ENCODE peak calls at places on chromosomes 13 and 19, in five cellular contexts. One of them, this sample, is unnamed.

GRCh38 chr19:17091758-17092333 is 16.3 kb downstream of the MYO9B start:
- DNase-seq in breast epithelium: no peak
- DNase-seq in prostate gland: no peak
- DNase-seq in GM23338: no peak
- DNase-seq in esophagus muscularis mucosa: no peak
- DNase-seq in this sample: peak; percentile 54

GRCh38 chr19:16073481-16073880 is 2.8 kb upstream of the TPM4 start:
- DNase-seq in GM23338: no peak
- DNase-seq in breast epithelium: peak; percentile 23
- DNase-seq in esophagus muscularis mucosa: no peak
- DNase-seq in prostate gland: no peak
- DNase-seq in this sample: peak; percentile 12

GRCh38 chr13:43360196-43360595 is 336.8 kb downstream of the DNAJC15 start:
- DNase-seq in breast epithelium: no peak
- DNase-seq in esophagus muscularis mucosa: no peak
- DNase-seq in prostate gland: no peak
- DNase-seq in GM23338: no peak
- DNase-seq in this sample: no peak

GRCh38 chr19:14054721-14055120 is 7.2 kb downstream of the PALM3 start:
- DNase-seq in GM23338: no peak
- DNase-seq in breast epithelium: no peak
- DNase-seq in esophagus muscularis mucosa: peak; percentile 86
- DNase-seq in prostate gland: no peak
- DNase-seq in this sample: no peak

GRCh38 chr13:40221460-40222201 is 444.8 kb downstream of the FOXO1 start:
- DNase-seq in prostate gland: peak; percentile 29
- DNase-seq in esophagus muscularis mucosa: no peak
- DNase-seq in breast epithelium: peak; percentile 58
- DNase-seq in GM23338: no peak
- DNase-seq in this sample: peak; percentile 28

GRCh38 chr19:46296722-46297431 is at the start of gene HIF3A:
- DNase-seq in breast epithelium: no peak
- DNase-seq in GM23338: peak; percentile 99
- DNase-seq in esophagus muscularis mucosa: no peak
- DNase-seq in prostate gland: peak; percentile 54
- DNase-seq in this sample: peak; percentile 81

GRCh38 chr19:18053571-18054219 is 33.0 kb downstream of the IL12RB1 start:
- DNase-seq in esophagus muscularis mucosa: no peak
- DNase-seq in breast epithelium: no peak
- DNase-seq in GM23338: no peak
- DNase-seq in prostate gland: no peak
- DNase-seq in this sample: no peak

GRCh38 chr19:49739933-49740332 is 23.2 kb downstream of the TSKS start:
- DNase-seq in prostate gland: no peak
- DNase-seq in GM23338: no peak
- DNase-seq in esophagus muscularis mucosa: no peak
- DNase-seq in breast epithelium: no peak
- DNase-seq in this sample: no peak

GRCh38 chr13:99228737-99229691 is 28.4 kb downstream of the UBAC2 start:
- DNase-seq in breast epithelium: no peak
- DNase-seq in esophagus muscularis mucosa: no peak
- DNase-seq in prostate gland: no peak
- DNase-seq in GM23338: no peak
- DNase-seq in this sample: no peak

GRCh38 chr19:5893296-5893903 is 10.2 kb downstream of the NDUFA11 start:
- DNase-seq in esophagus muscularis mucosa: no peak
- DNase-seq in breast epithelium: no peak
- DNase-seq in prostate gland: no peak
- DNase-seq in GM23338: no peak
- DNase-seq in this sample: no peak

GRCh38 chr19:40661616-40662015 is 28.8 kb downstream of the NUMBL start:
- DNase-seq in GM23338: no peak
- DNase-seq in esophagus muscularis mucosa: no peak
- DNase-seq in breast epithelium: no peak
- DNase-seq in prostate gland: no peak
- DNase-seq in this sample: no peak

GRCh38 chr13:51644649-51645048 is 60.4 kb downstream of the WDFY2 start:
- DNase-seq in breast epithelium: no peak
- DNase-seq in GM23338: no peak
- DNase-seq in prostate gland: no peak
- DNase-seq in esophagus muscularis mucosa: no peak
- DNase-seq in this sample: no peak

GRCh38 chr19:48844472-48844871 is 8.2 kb upstream of the HSD17B14 start:
- DNase-seq in esophagus muscularis mucosa: no peak
- DNase-seq in breast epithelium: no peak
- DNase-seq in GM23338: peak; percentile 78
- DNase-seq in prostate gland: no peak
- DNase-seq in this sample: no peak

GRCh38 chr13:72304121-72304745 is 423.2 kb downstream of the MZT1 start:
- DNase-seq in esophagus muscularis mucosa: no peak
- DNase-seq in breast epithelium: no peak
- DNase-seq in GM23338: no peak
- DNase-seq in prostate gland: no peak
- DNase-seq in this sample: no peak

GRCh38 chr19:7159105-7159933 is 89.8 kb downstream of the ZNF557 start:
- DNase-seq in esophagus muscularis mucosa: no peak
- DNase-seq in breast epithelium: no peak
- DNase-seq in GM23338: no peak
- DNase-seq in prostate gland: no peak
- DNase-seq in this sample: peak; percentile 40

GRCh38 chr19:38122402-38123093 is 101.5 kb downstream of the DPF1 start:
- DNase-seq in GM23338: no peak
- DNase-seq in prostate gland: no peak
- DNase-seq in esophagus muscularis mucosa: no peak
- DNase-seq in breast epithelium: no peak
- DNase-seq in this sample: no peak

GRCh38 chr13:23504188-23504587 is 66.0 kb upstream of the TNFRSF19 start:
- DNase-seq in GM23338: no peak
- DNase-seq in esophagus muscularis mucosa: no peak
- DNase-seq in prostate gland: no peak
- DNase-seq in breast epithelium: no peak
- DNase-seq in this sample: no peak

GRCh38 chr19:42553292-42554045 is 25.2 kb upstream of the CEACAM1 start:
- DNase-seq in GM23338: no peak
- DNase-seq in esophagus muscularis mucosa: no peak
- DNase-seq in prostate gland: no peak
- DNase-seq in breast epithelium: no peak
- DNase-seq in this sample: no peak

GRCh38 chr19:41872384-41872774 is 4.7 kb upstream of the CD79A start:
- DNase-seq in esophagus muscularis mucosa: no peak
- DNase-seq in GM23338: no peak
- DNase-seq in breast epithelium: no peak
- DNase-seq in prostate gland: no peak
- DNase-seq in this sample: no peak

GRCh38 chr19:41705393-41706174 is 2.8 kb upstream of the CEACAM5 start:
- DNase-seq in esophagus muscularis mucosa: no peak
- DNase-seq in prostate gland: no peak
- DNase-seq in breast epithelium: no peak
- DNase-seq in GM23338: peak; percentile 80
- DNase-seq in this sample: peak; percentile 55

GRCh38 chr13:32726374-32727037 is 140.3 kb downstream of the PDS5B start:
- DNase-seq in esophagus muscularis mucosa: no peak
- DNase-seq in GM23338: no peak
- DNase-seq in prostate gland: no peak
- DNase-seq in breast epithelium: no peak
- DNase-seq in this sample: no peak

GRCh38 chr19:35549879-35550523 is 4.6 kb downstream of the TMEM147 start:
- DNase-seq in prostate gland: peak; percentile 54
- DNase-seq in GM23338: no peak
- DNase-seq in esophagus muscularis mucosa: no peak
- DNase-seq in breast epithelium: no peak
- DNase-seq in this sample: no peak

GRCh38 chr19:44737238-44738160 is 11.0 kb upstream of the BCL3 start:
- DNase-seq in prostate gland: no peak
- DNase-seq in GM23338: no peak
- DNase-seq in esophagus muscularis mucosa: no peak
- DNase-seq in breast epithelium: no peak
- DNase-seq in this sample: peak; percentile 10

GRCh38 chr13:35787937-35788336 is 311.4 kb upstream of the MAB21L1 start:
- DNase-seq in breast epithelium: no peak
- DNase-seq in esophagus muscularis mucosa: no peak
- DNase-seq in prostate gland: no peak
- DNase-seq in GM23338: peak; percentile 29
- DNase-seq in this sample: no peak

GRCh38 chr13:30355405-30355741 is 48.0 kb upstream of the KATNAL1 start:
- DNase-seq in GM23338: peak; percentile 57
- DNase-seq in breast epithelium: no peak
- DNase-seq in prostate gland: no peak
- DNase-seq in esophagus muscularis mucosa: no peak
- DNase-seq in this sample: no peak

GRCh38 chr13:30352121-30352520 is 44.8 kb upstream of the KATNAL1 start:
- DNase-seq in breast epithelium: no peak
- DNase-seq in GM23338: no peak
- DNase-seq in esophagus muscularis mucosa: no peak
- DNase-seq in prostate gland: no peak
- DNase-seq in this sample: no peak

GRCh38 chr13:30353060-30353459 is 45.7 kb upstream of the KATNAL1 start:
- DNase-seq in GM23338: no peak
- DNase-seq in prostate gland: no peak
- DNase-seq in esophagus muscularis mucosa: no peak
- DNase-seq in breast epithelium: no peak
- DNase-seq in this sample: no peak

GRCh38 chr13:30354481-30355404 is 47.4 kb upstream of the KATNAL1 start:
- DNase-seq in prostate gland: no peak
- DNase-seq in breast epithelium: no peak
- DNase-seq in GM23338: no peak
- DNase-seq in esophagus muscularis mucosa: no peak
- DNase-seq in this sample: no peak

GRCh38 chr13:30353601-30354000 is 46.2 kb upstream of the KATNAL1 start:
- DNase-seq in breast epithelium: no peak
- DNase-seq in GM23338: no peak
- DNase-seq in esophagus muscularis mucosa: no peak
- DNase-seq in prostate gland: no peak
- DNase-seq in this sample: no peak
- H3K27ac ChIP-seq in breast epithelium: no peak overlapping the region
- H3K27ac ChIP-seq in GM23338: no peak overlapping the region
- H3K27ac ChIP-seq in esophagus muscularis mucosa: no peak overlapping the region
- H3K27ac ChIP-seq in prostate gland: no peak overlapping the region
- H3K27ac ChIP-seq in this sample: no peak overlapping the region

GRCh38 chr13:103516009-103516795 is 450.0 kb upstream of the SLC10A2 start:
- DNase-seq in GM23338: peak; percentile 43
- DNase-seq in prostate gland: no peak
- DNase-seq in breast epithelium: no peak
- DNase-seq in esophagus muscularis mucosa: no peak
- DNase-seq in this sample: no peak
- TF ChIP-seq POLR2AphosphoS5 in GM23338: no peak
- TF ChIP-seq POLR2AphosphoS5 in prostate gland: no peak
- TF ChIP-seq POLR2AphosphoS5 in breast epithelium: no peak
- TF ChIP-seq POLR2AphosphoS5 in esophagus muscularis mucosa: no peak
- TF ChIP-seq POLR2AphosphoS5 in this sample: no peak

GRCh38 chr13:110413311-110414040 is 106.4 kb downstream of the COL4A2 start:
- DNase-seq in esophagus muscularis mucosa: no peak
- DNase-seq in prostate gland: no peak
- DNase-seq in breast epithelium: peak; percentile 16
- DNase-seq in GM23338: no peak
- DNase-seq in this sample: no peak
- H3K27ac ChIP-seq in esophagus muscularis mucosa: peak overlapping the region; percentile 98
- H3K27ac ChIP-seq in prostate gland: peak overlapping the region; percentile 80
- H3K27ac ChIP-seq in breast epithelium: peak overlapping the region; percentile 89
- H3K27ac ChIP-seq in GM23338: no peak overlapping the region
- H3K27ac ChIP-seq in this sample: peak overlapping the region; percentile 89

DNA sequence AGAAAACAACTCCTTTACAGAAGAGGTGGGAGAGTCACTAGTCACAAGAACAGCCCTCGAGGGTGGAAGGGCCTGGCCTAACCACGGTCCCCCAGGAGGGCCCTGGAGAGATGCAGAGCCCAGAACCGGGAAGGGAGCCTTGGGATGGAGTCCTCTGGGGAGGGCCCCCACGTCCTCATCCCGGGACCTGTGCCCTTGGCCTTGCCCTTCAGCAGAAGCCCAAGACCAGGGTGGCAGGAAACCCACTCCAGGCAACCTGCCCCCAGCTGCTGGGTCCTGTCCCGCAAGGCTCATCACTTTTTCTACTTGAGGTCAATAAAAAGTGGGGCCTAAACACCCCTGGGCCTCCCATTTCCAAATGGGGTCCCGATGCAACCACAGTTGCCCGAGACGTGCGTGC is 2.3 kb upstream of the ATP8B3 start:
- DNase-seq in breast epithelium: no peak
- DNase-seq in esophagus muscularis mucosa: no peak
- DNase-seq in GM23338: no peak
- DNase-seq in prostate gland: no peak
- DNase-seq in this sample: no peak
- TF ChIP-seq POLR2AphosphoS5 in breast epithelium: no peak
- TF ChIP-seq POLR2AphosphoS5 in esophagus muscularis mucosa: no peak
- TF ChIP-seq POLR2AphosphoS5 in GM23338: no peak
- TF ChIP-seq POLR2AphosphoS5 in prostate gland: no peak
- TF ChIP-seq POLR2AphosphoS5 in this sample: no peak

DNA sequence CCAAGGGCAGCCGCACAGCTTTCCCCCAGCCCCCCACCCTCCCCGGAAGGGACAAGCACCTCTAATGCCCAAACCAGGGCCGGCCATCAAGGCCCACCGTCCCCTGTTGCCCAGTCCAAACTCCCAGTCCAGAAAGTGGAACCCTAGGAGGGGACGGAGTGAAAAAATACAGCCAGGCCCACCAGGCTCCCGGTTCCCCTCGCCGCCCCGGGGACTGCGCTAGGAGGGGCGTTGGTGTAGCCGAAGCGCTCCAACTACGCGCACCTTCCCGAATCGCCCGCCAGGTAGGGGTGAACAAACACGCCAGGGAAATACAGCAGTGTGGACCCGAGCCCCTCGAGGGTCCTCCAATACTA is 1.3 kb downstream of the KLF16 start:
- DNase-seq in breast epithelium: no peak
- DNase-seq in GM23338: no peak
- DNase-seq in prostate gland: no peak
- DNase-seq in esophagus muscularis mucosa: no peak
- DNase-seq in this sample: no peak
- H3K27ac ChIP-seq in breast epithelium: peak overlapping the region; percentile 75
- H3K27ac ChIP-seq in GM23338: no peak overlapping the region
- H3K27ac ChIP-seq in prostate gland: no peak overlapping the region
- H3K27ac ChIP-seq in esophagus muscularis mucosa: peak overlapping the region; percentile 71
- H3K27ac ChIP-seq in this sample: peak overlapping the region; percentile 95

This sample was measured in transverse colon.